ENCODE peak calls at places on chromosome 16, in nine cellular contexts. R is tibial artery; P is MM.1S; U is thoracic aorta; K is prostate gland; B is CD8-positive, alpha-beta T cell; D is transverse colon; S is pancreas; V is effector memory CD4-positive, alpha-beta T cell. M is an unnamed sample. For H3K4me1 and H3K36me3, the result is how much of the 10 kb centered on the place peaks cover.

GRCh38 chr16:10521681-10522274 is 58.6 kb downstream of the EMP2 start:
- DNase-seq in U (no peak), R (peak), V (no peak), B (peak), S (peak), P (peak), D (peak), K (peak), M (no peak)

GRCh38 chr16:73997340-73997711 is 299.3 kb upstream of the PSMD7 start:
- DNase-seq in P (no peak), K (no peak), D (no peak), R (no peak), S (no peak), V (no peak), B (no peak), U (no peak), M (no peak)

GRCh38 chr16:3171181-3171854 is 16.7 kb upstream of the OR1F1 start:
- DNase-seq in V (peak), P (peak), B (peak), U (no peak), D (no peak), K (no peak), R (no peak), S (no peak), M (no peak)

GRCh38 chr16:56222482-56222997 is 31.3 kb downstream of the GNAO1 start:
- DNase-seq in S (no peak), D (no peak), R (no peak), K (no peak), U (no peak), V (no peak), B (no peak), P (no peak), M (no peak)

GRCh38 chr16:70703041-70703834 is 17.4 kb upstream of the MTSS2 start:
- DNase-seq in U (peak), P (no peak), R (peak), V (no peak), B (no peak), K (peak), D (peak), S (no peak), M (no peak)

GRCh38 chr16:17470002-17470870 is 524 bp downstream of the XYLT1 start:
- DNase-seq in R (peak), K (no peak), P (peak), U (no peak), V (no peak), S (peak), B (peak), D (peak), M (peak)

GRCh38 chr16:27639588-27640276 is 89.8 kb downstream of the KATNIP start:
- DNase-seq in S (no peak), P (peak), R (no peak), U (no peak), D (no peak), B (no peak), V (no peak), K (peak), M (no peak)

GRCh38 chr16:23557779-23558330 is 328 bp downstream of the UBFD1 start:
- DNase-seq in K (peak), S (peak), B (no peak), D (peak), R (no peak), P (peak), U (no peak), V (no peak), M (no peak)

GRCh38 chr16:794091-794842 is 5.8 kb downstream of the CHTF18 start:
- DNase-seq in R (no peak), S (no peak), V (no peak), P (no peak), K (no peak), D (no peak), U (no peak), B (no peak), M (no peak)
- H3K4me1 ChIP-seq in R (under half), S (under half), V (under half), P (under half), K (under half), D (under half), U (under half), B (under half), M (under half)

GRCh38 chr16:789451-789850 is 1.0 kb downstream of the CHTF18 start:
- DNase-seq in S (no peak), R (no peak), D (no peak), U (no peak), K (no peak), V (no peak), P (no peak), B (no peak), M (no peak)

GRCh38 chr16:788399-789126 is at the start of gene CHTF18:
- DNase-seq in R (peak), U (peak), B (peak), S (peak), P (peak), K (peak), D (peak), V (peak), M (peak)

GRCh38 chr16:790086-790485 is 1.7 kb downstream of the CHTF18 start:
- DNase-seq in U (no peak), B (no peak), K (no peak), P (no peak), R (no peak), S (no peak), V (no peak), D (no peak), M (no peak)

GRCh38 chr16:787261-787966 is 767 bp downstream of the RPUSD1 start:
- DNase-seq in P (no peak), S (no peak), K (no peak), D (peak), U (no peak), V (no peak), R (no peak), B (no peak), M (no peak)

DNA sequence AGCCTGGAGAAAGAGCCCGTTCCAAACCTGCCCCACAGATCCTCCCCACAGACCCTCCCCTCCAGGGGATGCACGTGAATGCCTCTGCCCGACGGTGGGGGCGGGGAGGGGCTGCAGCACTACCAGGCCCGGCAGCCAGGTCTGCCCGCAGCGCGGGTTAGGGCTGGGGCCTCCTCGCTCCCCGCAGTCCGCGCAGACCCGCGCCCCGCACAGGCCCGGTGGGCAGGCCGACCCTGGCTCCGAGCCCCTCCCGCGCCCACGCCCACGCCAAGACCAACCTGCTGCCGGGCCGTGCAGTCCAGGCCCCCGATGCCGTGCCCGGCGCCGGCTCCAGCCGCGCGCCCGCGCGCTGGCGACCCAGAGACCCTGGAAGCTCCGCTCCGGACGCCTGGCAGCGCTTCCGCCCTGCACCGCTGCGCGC is at the start of gene RPUSD1:
- DNase-seq in S (no peak), R (no peak), P (peak), D (no peak), V (no peak), K (no peak), U (no peak), B (no peak), M (no peak)
- H3K27ac ChIP-seq in S (no peak), R (peak), P (peak), D (peak), V (peak), K (peak), U (no peak), B (peak), M (peak)

DNA sequence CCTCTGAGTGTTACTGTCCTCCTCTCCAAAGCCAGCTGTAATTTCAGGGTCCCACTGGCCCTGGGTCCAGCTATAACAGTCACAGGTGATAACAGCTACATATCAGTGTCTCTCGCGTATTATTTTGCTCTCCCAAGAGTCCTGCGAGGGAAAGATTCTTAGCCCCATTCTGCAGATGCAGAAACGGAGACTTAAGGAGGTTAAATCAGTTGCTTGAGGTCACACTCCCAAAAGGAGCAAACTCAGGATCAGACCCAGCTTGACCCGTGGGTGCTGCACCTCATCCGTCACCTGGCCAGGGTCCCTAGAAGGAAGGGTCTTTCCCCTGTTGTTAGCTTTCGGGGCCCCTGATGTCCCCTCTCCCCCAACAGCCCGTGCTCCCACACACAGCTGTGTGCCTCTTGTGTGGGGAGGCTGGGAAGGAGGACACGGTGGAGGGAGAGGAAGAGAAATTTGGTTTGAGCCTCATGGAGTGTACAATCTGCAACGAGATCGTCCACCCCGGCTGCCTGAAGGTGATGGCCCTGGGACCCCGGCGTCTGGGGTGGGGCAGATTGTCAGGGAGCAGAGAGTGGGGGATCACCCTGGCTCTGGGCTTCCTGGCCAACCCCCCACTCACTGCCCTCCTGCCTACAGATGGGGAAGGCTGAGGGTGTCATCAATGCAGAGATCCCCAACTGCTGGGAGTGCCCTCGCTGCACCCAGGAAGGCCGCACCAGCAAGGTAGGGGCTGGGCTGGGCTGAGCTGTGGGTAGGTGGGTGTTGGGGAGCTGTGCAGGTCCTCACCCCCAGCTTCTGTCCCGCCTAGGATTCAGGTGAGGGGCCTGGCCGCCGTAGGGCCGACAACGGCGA is 3.8 kb downstream of the FBXL19 start:
- DNase-seq in B (no peak), D (no peak), K (no peak), S (peak), V (no peak), R (no peak), P (no peak), U (no peak), M (no peak)
- H3K36me3 ChIP-seq in B (under half), D (under half), K (under half), S (under half), V (under half), R (under half), P (under half), U (under half), M (under half)

DNA sequence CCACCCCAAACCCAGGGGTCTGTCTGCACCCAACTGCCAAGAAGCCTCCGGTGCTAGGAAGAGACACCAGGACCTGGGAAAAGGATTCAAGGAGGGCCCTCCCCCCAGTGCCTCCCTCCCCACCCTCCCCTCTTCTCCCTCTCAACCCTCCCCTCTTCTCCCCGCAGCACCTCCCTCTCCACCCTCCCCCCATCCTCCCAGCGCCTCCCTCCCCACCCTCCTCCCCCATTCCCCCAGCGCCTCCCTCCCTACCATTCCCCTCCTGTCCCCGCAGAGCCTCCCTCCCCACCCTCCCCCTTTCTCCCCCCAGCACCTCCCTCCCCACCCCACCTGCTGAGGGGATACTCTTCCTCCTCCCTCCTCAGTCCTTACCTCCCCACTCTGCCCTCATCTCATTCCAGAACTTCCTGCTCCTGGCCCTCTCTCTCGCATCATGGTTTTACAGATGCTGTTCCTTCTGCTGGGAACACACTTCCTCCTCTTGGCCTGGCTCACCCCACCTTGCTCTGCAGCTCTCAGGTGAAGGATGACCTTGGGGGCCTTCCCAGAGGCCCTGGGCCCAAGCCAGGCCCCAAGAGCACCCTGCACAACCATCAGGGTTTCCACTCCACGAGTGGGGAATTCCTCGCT is 4.9 kb downstream of the NTHL1 start:
- DNase-seq in K (no peak), V (no peak), U (no peak), D (no peak), P (no peak), R (no peak), B (no peak), S (no peak), M (peak)
- H3K4me1 ChIP-seq in K (under half), V (under half), U (under half), D (half or more), P (under half), R (half or more), B (under half), S (under half), M (half or more)

GRCh38 chr16:20906225-20906870 is 5.8 kb downstream of the LYRM1 start:
- DNase-seq in V (no peak), D (no peak), B (no peak), U (no peak), R (no peak), K (no peak), S (no peak), P (no peak), M (no peak)
- H3K27ac ChIP-seq in V (no peak), D (peak), B (no peak), U (peak), R (peak), K (peak), S (peak), P (no peak), M (peak)

DNA sequence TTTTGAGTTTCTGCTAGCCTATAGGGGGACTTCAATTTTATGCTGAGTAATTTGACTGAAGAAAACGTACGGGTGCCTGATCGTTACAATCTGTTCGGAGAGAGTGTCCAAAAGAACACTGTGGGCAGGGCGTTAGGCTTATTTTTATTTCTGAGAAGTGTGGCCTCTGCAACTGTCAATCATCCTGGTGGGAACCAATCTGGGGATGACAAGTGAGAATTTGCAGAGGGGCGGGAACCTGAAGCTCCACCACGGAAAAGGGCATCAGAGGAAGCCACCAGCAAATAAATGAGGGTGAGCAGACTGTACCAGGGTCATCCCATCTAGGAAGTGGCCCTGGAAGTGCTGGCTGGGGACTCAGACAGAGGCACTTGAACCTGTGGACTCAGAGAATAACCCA is 12.0 kb upstream of the CDYL2 start:
- DNase-seq in K (no peak), S (no peak), R (no peak), P (no peak), V (no peak), D (no peak), U (no peak), B (no peak), M (no peak)
- H3K36me3 ChIP-seq in K (under half), S (under half), R (under half), P (under half), V (under half), D (under half), U (under half), B (under half), M (under half)

DNA sequence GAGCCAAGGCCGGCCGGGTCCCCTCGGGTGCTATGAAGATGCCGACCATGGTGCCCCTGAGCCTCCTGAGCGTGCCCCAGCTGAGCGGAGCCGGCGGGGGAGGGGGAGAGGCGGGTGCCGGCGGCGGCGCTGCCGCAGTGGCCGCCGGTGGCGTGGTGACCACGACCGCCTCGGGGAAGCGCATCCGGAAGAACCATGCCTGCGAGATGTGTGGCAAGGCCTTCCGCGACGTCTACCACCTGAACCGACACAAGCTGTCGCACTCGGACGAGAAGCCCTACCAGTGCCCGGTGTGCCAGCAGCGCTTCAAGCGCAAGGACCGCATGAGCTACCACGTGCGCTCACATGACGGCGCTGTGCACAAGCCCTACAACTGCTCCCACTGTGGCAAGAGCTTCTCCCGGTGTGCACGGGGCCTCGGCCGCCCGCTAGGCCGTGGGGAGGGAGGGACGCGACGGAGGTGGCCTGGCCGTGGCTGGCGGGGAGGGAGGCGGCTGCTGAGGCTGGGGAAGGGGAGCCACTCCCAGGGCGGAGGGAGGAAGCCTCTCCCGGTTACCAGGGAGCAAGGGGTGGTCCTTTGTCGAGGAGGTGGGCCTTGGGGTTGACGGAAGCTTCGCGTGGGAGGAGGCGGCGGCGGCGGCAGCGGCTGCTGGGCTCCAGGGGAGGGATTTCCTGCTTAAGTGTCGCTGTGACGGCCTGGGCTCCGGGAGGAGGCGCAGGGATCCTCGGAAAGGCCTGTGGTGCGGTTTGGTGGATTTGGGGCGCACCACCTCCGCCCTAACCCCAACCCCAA is 1.3 kb downstream of the MAZ start:
- DNase-seq in K (peak), U (peak), B (peak), P (peak), V (peak), D (peak), S (peak), R (peak), M (peak)
- H3K4me1 ChIP-seq in K (under half), U (half or more), B (half or more), P (under half), V (half or more), D (half or more), S (under half), R (half or more), M (half or more)

GRCh38 chr16:66121466-66121865 is 245.0 kb upstream of the CDH5 start:
- DNase-seq in V (no peak), U (no peak), D (no peak), P (no peak), S (no peak), B (no peak), K (no peak), R (no peak), M (no peak)
- H3K27ac ChIP-seq in V (no peak), U (no peak), D (no peak), P (no peak), S (no peak), B (no peak), K (no peak), R (no peak), M (no peak)

GRCh38 chr16:78720416-78720815 is 621.0 kb downstream of the WWOX start:
- DNase-seq in B (no peak), U (no peak), D (no peak), P (no peak), S (no peak), V (no peak), R (no peak), K (no peak), M (no peak)

GRCh38 chr16:78715673-78716072 is 616.2 kb downstream of the WWOX start:
- DNase-seq in R (no peak), S (no peak), P (no peak), U (no peak), K (no peak), V (no peak), D (no peak), B (no peak), M (no peak)
- H3K36me3 ChIP-seq in R (under half), S (under half), P (under half), U (under half), K (under half), V (under half), D (under half), B (under half), M (under half)

M was measured in left lung.